ENCODE peak calls at places on chromosomes 1 and 21, in seven cellular contexts. K, T, S, V, W, B and O are unnamed samples.

GRCh38 chr1:168643152-168643551 is 66.7 kb downstream of the XCL1 start:
- DNase-seq in B (no peak), K (peak), W (no peak), V (peak), S (peak), T (no peak), O (peak)

GRCh38 chr1:50237081-50237480 is 128.4 kb downstream of the ELAVL4 start:
- DNase-seq in S (no peak), T (no peak), W (no peak), B (no peak), V (no peak), K (no peak), O (no peak)

GRCh38 chr1:25971044-25971881 is 26.6 kb downstream of the PAFAH2 start:
- DNase-seq in W (no peak), K (no peak), T (peak), V (no peak), B (no peak), S (no peak), O (peak)

GRCh38 chr21:42924433-42924751 is 1.0 kb downstream of the ERVH48-1 start:
- DNase-seq in K (no peak), B (no peak), T (no peak), S (no peak), W (no peak), V (no peak), O (no peak)

GRCh38 chr1:232066521-232066920 is 439.9 kb downstream of the DISC1 start:
- DNase-seq in W (no peak), V (no peak), T (no peak), K (no peak), B (no peak), S (no peak), O (no peak)

GRCh38 chr1:237756304-237756967 is 134.3 kb downstream of the ZP4 start:
- DNase-seq in W (no peak), S (no peak), V (no peak), B (no peak), K (no peak), T (no peak), O (no peak)

GRCh38 chr1:97334454-97334853 is 586.4 kb downstream of the DPYD start:
- DNase-seq in T (no peak), W (no peak), K (peak), B (no peak), V (peak), S (peak), O (peak)

GRCh38 chr1:43358121-43358745 is 548 bp upstream of the CDC20 start:
- DNase-seq in T (peak), V (peak), K (peak), W (no peak), B (peak), S (no peak), O (peak)

GRCh38 chr21:38443110-38443509 is 55.2 kb downstream of the ERG start:
- DNase-seq in K (no peak), T (no peak), V (no peak), W (no peak), B (no peak), S (no peak), O (no peak)

GRCh38 chr1:20470174-20470573 is 15.8 kb downstream of the CAMK2N1 start:
- DNase-seq in S (no peak), B (no peak), V (no peak), T (no peak), W (no peak), K (no peak), O (no peak)

GRCh38 chr1:83053446-83053845 is 945.5 kb downstream of the TTLL7 start:
- DNase-seq in T (no peak), S (no peak), B (no peak), W (no peak), V (no peak), K (no peak), O (no peak)

GRCh38 chr1:245448858-245449534 is 294.2 kb downstream of the KIF26B start:
- DNase-seq in T (no peak), W (no peak), S (no peak), B (no peak), K (peak), V (peak), O (peak)

GRCh38 chr1:39102537-39103320 is 76.6 kb downstream of the NDUFS5 start:
- DNase-seq in S (peak), K (peak), B (peak), W (no peak), T (peak), V (peak), O (peak)

GRCh38 chr1:207115269-207115668 is 11.2 kb downstream of the C4BPA start:
- DNase-seq in B (no peak), S (no peak), T (no peak), W (no peak), V (peak), K (peak), O (peak)

GRCh38 chr1:61079898-61080336 is 2.4 kb upstream of the NFIA start:
- DNase-seq in S (peak), B (peak), V (peak), W (peak), K (peak), T (no peak), O (peak)

GRCh38 chr1:91604632-91605031 is 104.0 kb downstream of the CDC7 start:
- DNase-seq in S (peak), T (no peak), B (no peak), W (no peak), V (no peak), K (peak), O (peak)

GRCh38 chr1:215710340-215710971 is 143.4 kb downstream of the KCTD3 start:
- DNase-seq in B (peak), K (peak), W (no peak), S (peak), T (peak), V (peak), O (peak)

GRCh38 chr1:153608742-153609584 is 4.0 kb downstream of the S100A16 start:
- DNase-seq in W (peak), K (peak), S (peak), V (peak), B (peak), T (no peak), O (peak)

GRCh38 chr1:229781453-229781852 is 155.4 kb downstream of the URB2 start:
- DNase-seq in K (no peak), T (peak), W (peak), S (no peak), B (no peak), V (no peak), O (no peak)

GRCh38 chr21:40143822-40144525 is 276.7 kb downstream of the PCP4 start:
- DNase-seq in W (no peak), S (peak), V (peak), T (peak), K (peak), B (peak), O (peak)

GRCh38 chr1:25031601-25031965 is 101.5 kb upstream of the RUNX3 start:
- DNase-seq in V (no peak), K (no peak), W (no peak), B (no peak), T (peak), S (peak), O (no peak)

GRCh38 chr1:191240925-191241324 is 763.3 kb upstream of the BRINP3 start:
- DNase-seq in T (no peak), S (no peak), K (no peak), B (no peak), V (peak), W (no peak), O (no peak)

DNA sequence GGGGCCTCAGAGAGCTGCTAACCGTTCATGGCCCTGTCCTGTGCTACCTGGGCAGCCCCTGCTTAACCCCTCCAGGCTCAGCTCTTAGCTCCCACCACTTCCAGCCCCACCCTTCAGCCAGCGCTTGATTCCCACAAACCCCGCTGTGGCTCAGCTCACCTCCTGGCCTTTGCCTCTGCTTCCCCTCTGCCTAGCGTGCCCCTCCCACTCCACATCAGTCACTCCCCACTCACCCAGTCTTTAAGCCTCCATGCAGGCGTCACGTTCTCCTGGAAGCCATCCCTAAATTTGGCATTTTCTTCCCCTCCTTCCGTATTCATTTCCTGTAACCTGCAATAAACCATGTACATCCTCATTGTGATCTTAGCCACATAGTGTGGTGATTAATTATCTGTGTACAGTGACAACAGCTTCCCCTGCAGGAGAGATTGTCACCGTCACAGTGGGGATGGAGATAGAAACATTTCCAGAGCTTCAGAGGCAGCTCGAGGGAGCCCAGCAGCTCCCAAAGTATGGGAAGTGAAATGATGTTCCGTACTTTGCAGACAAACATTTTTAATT is 65.5 kb downstream of the EPHB2 start:
- DNase-seq in B (no peak), K (no peak), V (no peak), S (no peak), T (no peak), W (no peak), O (no peak)
- TF ChIP-seq CTCF in B (no peak), K (no peak), V (no peak), S (no peak), T (no peak), W (no peak), O (no peak)

GRCh38 chr1:31977361-31978131 is 36.1 kb upstream of the KHDRBS1 start:
- DNase-seq in T (peak), V (no peak), W (peak), S (peak), B (peak), K (peak), O (peak)
- TF ChIP-seq CTCF in T (no peak), V (no peak), W (peak), S (peak), B (peak), K (peak), O (peak)

DNA sequence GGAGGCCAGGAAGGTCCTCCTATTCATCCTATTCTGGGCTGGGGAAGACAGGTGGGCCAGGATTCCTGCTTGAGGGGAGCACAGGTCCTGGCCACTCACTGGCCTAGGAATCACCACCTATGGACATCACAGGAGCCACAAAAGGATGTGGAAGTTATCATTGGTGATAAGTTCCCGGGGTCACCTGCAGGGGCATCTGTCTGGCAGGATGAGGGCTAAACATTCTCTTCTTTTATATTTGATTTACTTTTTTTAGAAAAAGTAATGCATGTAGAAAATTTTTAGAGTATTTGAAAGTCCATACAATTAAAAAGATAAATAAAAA is 33.2 kb upstream of the KIAA0040 start:
- DNase-seq in K (no peak), V (no peak), B (no peak), T (no peak), S (no peak), W (no peak), O (no peak)
- TF ChIP-seq CTCF in K (peak), V (no peak), B (no peak), T (peak), S (no peak), W (no peak), O (no peak)

DNA sequence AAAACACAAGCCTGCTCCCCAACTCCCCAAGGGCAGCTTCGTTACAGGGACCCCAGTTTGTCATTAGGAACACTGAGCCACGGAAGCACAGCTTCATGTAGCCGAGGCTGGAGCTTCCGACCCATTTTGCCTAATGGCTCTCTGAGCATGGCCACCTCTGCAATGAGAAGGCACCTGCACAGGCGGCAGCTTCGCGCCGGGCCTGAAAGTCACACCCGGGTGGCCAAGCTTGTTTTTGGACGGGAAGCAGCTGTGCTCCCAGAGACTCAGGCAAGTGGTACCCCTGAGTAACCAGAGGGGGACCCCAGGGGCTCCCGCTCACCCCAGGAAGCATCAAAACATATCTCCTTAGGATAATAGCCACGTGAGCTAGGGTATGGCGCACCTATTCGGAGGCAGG is 80.9 kb downstream of the SLC66A1 start:
- DNase-seq in B (no peak), S (no peak), V (no peak), K (no peak), T (peak), W (no peak), O (no peak)
- TF ChIP-seq CTCF in B (no peak), S (no peak), V (no peak), K (no peak), T (no peak), W (no peak), O (no peak)

GRCh38 chr1:109691762-109692161 is 4.1 kb downstream of the GSTM1 start:
- DNase-seq in S (no peak), K (no peak), V (no peak), W (no peak), T (no peak), B (no peak), O (no peak)

GRCh38 chr1:109689844-109690405 is 2.3 kb downstream of the GSTM1 start:
- DNase-seq in T (no peak), B (no peak), W (no peak), K (no peak), S (no peak), V (no peak), O (no peak)

GRCh38 chr1:109687641-109688499 is at the start of gene GSTM1:
- DNase-seq in W (peak), T (no peak), V (no peak), K (no peak), B (peak), S (peak), O (no peak)
- TF ChIP-seq CTCF in W (peak), T (no peak), V (no peak), K (peak), B (peak), S (peak), O (no peak)

GRCh38 chr1:10155087-10155712 is 55.2 kb upstream of the KIF1B start:
- DNase-seq in W (no peak), T (no peak), B (no peak), K (peak), S (no peak), V (no peak), O (peak)

GRCh38 chr1:10161541-10162290 is 48.7 kb upstream of the KIF1B start:
- DNase-seq in W (peak), S (no peak), V (no peak), B (no peak), T (no peak), K (no peak), O (no peak)

GRCh38 chr1:10160173-10160572 is 50.2 kb upstream of the KIF1B start:
- DNase-seq in T (no peak), K (no peak), W (no peak), B (no peak), S (no peak), V (no peak), O (no peak)

GRCh38 chr1:10161121-10161520 is 49.2 kb upstream of the KIF1B start:
- DNase-seq in V (no peak), S (no peak), B (no peak), T (no peak), W (no peak), K (no peak), O (no peak)
- TF ChIP-seq CTCF in V (no peak), S (no peak), B (no peak), T (no peak), W (no peak), K (no peak), O (no peak)

DNA sequence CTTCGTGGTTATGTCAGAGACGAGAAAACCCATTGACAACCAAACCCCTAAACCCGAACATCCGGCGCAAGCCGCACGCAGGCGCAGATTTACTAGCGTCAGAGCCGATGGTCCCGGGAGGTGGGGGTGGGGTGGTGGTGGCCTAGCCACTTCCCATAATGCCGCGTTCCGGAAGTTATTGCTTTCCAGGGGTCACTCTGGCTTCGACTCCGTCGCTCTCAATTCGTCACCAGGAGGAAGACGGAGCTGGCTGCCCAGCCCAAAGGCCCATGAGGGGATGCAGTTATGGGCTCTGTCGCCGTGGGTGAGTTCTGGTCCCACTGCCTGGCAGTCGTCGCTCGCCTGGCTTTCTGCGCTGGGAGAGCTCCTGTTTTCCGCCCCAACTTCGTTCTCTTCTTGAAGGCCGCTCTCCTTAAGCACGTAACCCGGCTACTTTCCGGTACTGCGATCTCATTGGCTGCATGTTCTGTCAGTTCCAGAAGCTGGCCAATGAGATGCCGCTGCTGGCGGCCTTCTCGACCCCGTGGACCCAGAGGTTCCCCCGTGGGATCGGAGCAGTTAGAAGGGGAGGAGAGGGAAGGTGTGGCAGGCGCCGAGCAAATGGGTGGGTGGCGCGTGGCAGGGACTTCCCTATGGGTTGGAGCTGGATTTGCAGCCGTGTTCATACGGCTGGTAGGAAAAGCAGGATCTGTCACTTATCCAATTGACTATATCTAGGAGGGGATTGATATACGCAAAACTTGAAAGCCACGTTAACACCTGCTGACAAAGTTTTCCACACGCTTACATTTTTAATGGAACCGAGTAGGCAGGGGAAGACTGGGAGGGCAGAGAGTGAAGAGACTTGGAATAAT is at the start of gene USP16:
- DNase-seq in T (peak), B (peak), K (peak), V (peak), W (peak), S (peak), O (peak)
- TF ChIP-seq CTCF in T (no peak), B (no peak), K (no peak), V (no peak), W (peak), S (peak), O (peak)